ENCODE peak calls at places on chromosome 3, in six cellular contexts. O is WTC11; D is H54; G is naive thymus-derived CD8-positive, alpha-beta T cell; M is chondrocyte; L is adipocyte. P is an unnamed sample.

GRCh38 chr3:18216996-18217395 is 208.1 kb downstream of the SATB1 start:
- DNase-seq in O (no peak), D (no peak), G (no peak), M (no peak), L (no peak), P (no peak)

GRCh38 chr3:181887685-181888084 is 176.0 kb downstream of the SOX2 start:
- DNase-seq in O (no peak), D (no peak), G (no peak), M (no peak), L (no peak), P (no peak)

GRCh38 chr3:118472586-118472985 is 562.1 kb downstream of the IGSF11 start:
- DNase-seq in O (no peak), D (no peak), G (no peak), M (no peak), L (peak), P (no peak)

GRCh38 chr3:136546718-136547117 is 205.5 kb downstream of the STAG1 start:
- DNase-seq in O (no peak), D (no peak), G (no peak), M (no peak), L (no peak), P (no peak)

GRCh38 chr3:182807056-182807455 is 13.8 kb downstream of the ATP11B start:
- DNase-seq in O (no peak), D (no peak), G (no peak), M (no peak), L (no peak), P (no peak)

GRCh38 chr3:129037093-129037419 is 23.5 kb upstream of the GP9 start:
- DNase-seq in O (no peak), D (no peak), G (no peak), M (no peak), L (no peak), P (no peak)

GRCh38 chr3:172981407-172981983 is 159.5 kb downstream of the SPATA16 start:
- DNase-seq in O (no peak), D (no peak), G (no peak), M (no peak), L (no peak), P (no peak)

GRCh38 chr3:94647131-94647530 is 584.3 kb downstream of the NSUN3 start:
- DNase-seq in O (no peak), D (no peak), G (no peak), M (no peak), L (no peak), P (no peak)

GRCh38 chr3:119221779-119222320 is 18.8 kb downstream of the B4GALT4 start:
- DNase-seq in O (no peak), D (no peak), G (no peak), M (no peak), L (peak), P (no peak)

GRCh38 chr3:148861277-148861869 is 3.7 kb upstream of the CPA3 start:
- DNase-seq in O (no peak), D (peak), G (peak), M (no peak), L (peak), P (peak)

GRCh38 chr3:195908439-195909293 is at the start of gene TNK2:
- DNase-seq in O (peak), D (peak), G (peak), M (peak), L (peak), P (no peak)

GRCh38 chr3:194964809-194965208 is 279.1 kb downstream of the FAM43A start:
- DNase-seq in O (no peak), D (no peak), G (no peak), M (no peak), L (no peak), P (no peak)

GRCh38 chr3:61650276-61650675 is 88.9 kb downstream of the PTPRG start:
- DNase-seq in O (no peak), D (no peak), G (no peak), M (no peak), L (no peak), P (no peak)

GRCh38 chr3:52443791-52444687 is 864 bp downstream of the SEMA3G start:
- DNase-seq in O (no peak), D (no peak), G (no peak), M (no peak), L (no peak), P (no peak)

GRCh38 chr3:127747751-127748521 is 74.4 kb downstream of the MGLL start:
- DNase-seq in O (no peak), D (peak), G (no peak), M (no peak), L (peak), P (peak)